ENCODE peak calls at places on chromosomes 5 and 9, in four cellular contexts. One of them, this sample, is unnamed.

GRCh38 chr5:139457653-139458306 is 4.8 kb downstream of the ECSCR start:
- DNase-seq in NCI-H1092: no peak
- DNase-seq in stimulated activated CD8-positive, alpha-beta memory T cell treated with anti-CD3 and anti-CD28 coated beads, Interleukin-12 subunit alpha, Interleukin-12 subunit beta, amount 100 ng/mL, for 1 hour: no peak
- DNase-seq in AG09309: no peak
- DNase-seq in this sample: no peak

GRCh38 chr5:154793599-154794524 is 38.7 kb downstream of the LARP1 start:
- DNase-seq in NCI-H1092: no peak
- DNase-seq in stimulated activated CD8-positive, alpha-beta memory T cell treated with anti-CD3 and anti-CD28 coated beads, Interleukin-12 subunit alpha, Interleukin-12 subunit beta, amount 100 ng/mL, for 1 hour: no peak
- DNase-seq in AG09309: no peak
- DNase-seq in this sample: no peak

GRCh38 chr9:116978155-116978554 is 291.1 kb downstream of the TRIM32 start:
- DNase-seq in stimulated activated CD8-positive, alpha-beta memory T cell treated with anti-CD3 and anti-CD28 coated beads, Interleukin-12 subunit alpha, Interleukin-12 subunit beta, amount 100 ng/mL, for 1 hour: no peak
- DNase-seq in NCI-H1092: no peak
- DNase-seq in AG09309: no peak
- DNase-seq in this sample: no peak

GRCh38 chr5:34959323-34959722 is 30.0 kb downstream of the DNAJC21 start:
- DNase-seq in NCI-H1092: no peak
- DNase-seq in stimulated activated CD8-positive, alpha-beta memory T cell treated with anti-CD3 and anti-CD28 coated beads, Interleukin-12 subunit alpha, Interleukin-12 subunit beta, amount 100 ng/mL, for 1 hour: no peak
- DNase-seq in AG09309: peak
- DNase-seq in this sample: no peak

GRCh38 chr5:178249191-178249989 is 16.8 kb upstream of the PHYKPL start:
- DNase-seq in stimulated activated CD8-positive, alpha-beta memory T cell treated with anti-CD3 and anti-CD28 coated beads, Interleukin-12 subunit alpha, Interleukin-12 subunit beta, amount 100 ng/mL, for 1 hour: no peak
- DNase-seq in AG09309: peak
- DNase-seq in NCI-H1092: no peak
- DNase-seq in this sample: no peak

GRCh38 chr9:132749316-132749715 is 79.1 kb downstream of the GTF3C4 start:
- DNase-seq in AG09309: no peak
- DNase-seq in stimulated activated CD8-positive, alpha-beta memory T cell treated with anti-CD3 and anti-CD28 coated beads, Interleukin-12 subunit alpha, Interleukin-12 subunit beta, amount 100 ng/mL, for 1 hour: no peak
- DNase-seq in NCI-H1092: no peak
- DNase-seq in this sample: no peak

GRCh38 chr5:38323645-38324295 is 65.4 kb downstream of the EGFLAM start:
- DNase-seq in AG09309: peak
- DNase-seq in stimulated activated CD8-positive, alpha-beta memory T cell treated with anti-CD3 and anti-CD28 coated beads, Interleukin-12 subunit alpha, Interleukin-12 subunit beta, amount 100 ng/mL, for 1 hour: no peak
- DNase-seq in NCI-H1092: no peak
- DNase-seq in this sample: no peak

GRCh38 chr5:98963019-98963418 is 34.2 kb upstream of the CHD1 start:
- DNase-seq in stimulated activated CD8-positive, alpha-beta memory T cell treated with anti-CD3 and anti-CD28 coated beads, Interleukin-12 subunit alpha, Interleukin-12 subunit beta, amount 100 ng/mL, for 1 hour: no peak
- DNase-seq in NCI-H1092: no peak
- DNase-seq in AG09309: no peak
- DNase-seq in this sample: no peak

This sample was measured in HuH-7.